ENCODE peak calls at places on chromosomes 1 and 21, in four cellular contexts. D is PC-3, W is Peyer's patch, X is spleen. A is an unnamed sample.

GRCh38 chr1:184982002-184982954 is 8.0 kb upstream of the NIBAN1 start:
- DNase-seq in D (peak; percentile 65), W (peak; percentile 73), X (peak; percentile 92), A (no peak)

GRCh38 chr1:111507411-111508201 is 4.2 kb upstream of the ADORA3 start:
- DNase-seq in X (peak; percentile 96), D (peak; percentile 72), W (peak; percentile 86), A (peak; percentile 59)

GRCh38 chr21:33362044-33362555 is 37.3 kb downstream of the IFNAR1 start:
- DNase-seq in X (peak; percentile 82), D (peak; percentile 36), W (no peak), A (peak; percentile 65)

GRCh38 chr1:70462611-70463010 is 51.5 kb downstream of the CTH start:
- DNase-seq in X (no peak), W (no peak), D (no peak), A (no peak)

GRCh38 chr1:242524571-242525359 is at the start of gene PLD5:
- DNase-seq in W (no peak), D (no peak), X (peak; percentile 71), A (no peak)

GRCh38 chr1:153616885-153617428 is 832 bp upstream of the S100A14 start:
- DNase-seq in X (no peak), D (no peak), W (peak; percentile 50), A (no peak)

GRCh38 chr1:184387871-184388670 is 1.2 kb downstream of the C1orf21 start:
- DNase-seq in X (peak; percentile 79), W (peak; percentile 60), D (peak; percentile 65), A (peak; percentile 58)

GRCh38 chr1:13699936-13700520 is at the start of gene PRDM2:
- DNase-seq in X (peak; percentile 93), W (peak; percentile 78), D (peak; percentile 31), A (peak; percentile 8)

GRCh38 chr21:27813750-27814149 is 846.9 kb upstream of the ADAMTS5 start:
- DNase-seq in D (no peak), X (no peak), W (no peak), A (no peak)

GRCh38 chr1:42950146-42950480 is 8.6 kb downstream of the SLC2A1 start:
- DNase-seq in W (no peak), D (peak; percentile 79), X (no peak), A (no peak)

GRCh38 chr1:32334864-32335618 is 992 bp downstream of the MARCKSL1 start:
- DNase-seq in D (peak; percentile 46), X (peak; percentile 94), W (peak; percentile 77), A (no peak)

GRCh38 chr1:2214541-2215241 is 13.4 kb upstream of the SKI start:
- DNase-seq in W (no peak), X (peak; percentile 89), D (no peak), A (no peak)

GRCh38 chr1:3923378-3924185 is 23.5 kb upstream of the C1orf174 start:
- DNase-seq in W (peak; percentile 29), X (peak; percentile 63), D (no peak), A (no peak)

GRCh38 chr1:236123563-236123962 is 18.8 kb upstream of the GPR137B start:
- DNase-seq in X (no peak), D (no peak), W (no peak), A (no peak)

GRCh38 chr1:8127201-8127641 is 101.1 kb upstream of the ERRFI1 start:
- DNase-seq in X (no peak), D (no peak), W (no peak), A (no peak)

GRCh38 chr1:107195476-107195875 is 54.6 kb downstream of the NTNG1 start:
- DNase-seq in X (no peak), W (no peak), D (no peak), A (peak; percentile 30)

GRCh38 chr21:33026878-33027400 is 1.2 kb downstream of the OLIG2 start:
- DNase-seq in D (no peak), X (no peak), W (no peak), A (no peak)

GRCh38 chr1:76611782-76612445 is 255.4 kb upstream of the ST6GALNAC5 start:
- DNase-seq in W (no peak), D (no peak), X (no peak), A (no peak)

DNA sequence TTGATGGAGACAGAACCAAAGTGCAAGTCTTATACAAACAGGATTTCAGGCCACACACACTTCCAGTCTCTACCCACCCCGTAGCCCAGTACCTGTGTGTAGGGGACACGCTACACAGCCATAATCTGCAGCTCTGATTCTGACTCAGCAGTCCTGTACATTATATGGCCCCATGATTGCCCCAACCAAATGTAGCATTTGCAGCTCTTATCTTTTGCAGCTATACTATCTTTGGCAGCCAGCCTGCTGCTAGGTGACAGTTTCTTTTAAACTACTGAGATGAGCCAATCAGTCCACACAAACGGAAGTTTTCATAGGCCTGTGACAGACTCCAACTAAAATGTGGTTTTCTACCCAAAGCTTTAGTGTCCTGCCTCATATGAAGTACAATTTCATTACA is 259.6 kb upstream of the ST6GALNAC5 start:
- DNase-seq in W (no peak), D (no peak), X (no peak), A (no peak)
- H3K27ac ChIP-seq in W (no peak overlapping the region), D (no peak overlapping the region), X (no peak overlapping the region), A (no peak overlapping the region)

GRCh38 chr21:43718872-43719747 is at the start of gene PDXK:
- DNase-seq in W (peak; percentile 94), D (peak; percentile 95), X (peak; percentile 98), A (no peak)
- TF ChIP-seq CTCF in W (peak; percentile 23), D (peak; percentile 47), X (no peak), A (peak; percentile 47)

DNA sequence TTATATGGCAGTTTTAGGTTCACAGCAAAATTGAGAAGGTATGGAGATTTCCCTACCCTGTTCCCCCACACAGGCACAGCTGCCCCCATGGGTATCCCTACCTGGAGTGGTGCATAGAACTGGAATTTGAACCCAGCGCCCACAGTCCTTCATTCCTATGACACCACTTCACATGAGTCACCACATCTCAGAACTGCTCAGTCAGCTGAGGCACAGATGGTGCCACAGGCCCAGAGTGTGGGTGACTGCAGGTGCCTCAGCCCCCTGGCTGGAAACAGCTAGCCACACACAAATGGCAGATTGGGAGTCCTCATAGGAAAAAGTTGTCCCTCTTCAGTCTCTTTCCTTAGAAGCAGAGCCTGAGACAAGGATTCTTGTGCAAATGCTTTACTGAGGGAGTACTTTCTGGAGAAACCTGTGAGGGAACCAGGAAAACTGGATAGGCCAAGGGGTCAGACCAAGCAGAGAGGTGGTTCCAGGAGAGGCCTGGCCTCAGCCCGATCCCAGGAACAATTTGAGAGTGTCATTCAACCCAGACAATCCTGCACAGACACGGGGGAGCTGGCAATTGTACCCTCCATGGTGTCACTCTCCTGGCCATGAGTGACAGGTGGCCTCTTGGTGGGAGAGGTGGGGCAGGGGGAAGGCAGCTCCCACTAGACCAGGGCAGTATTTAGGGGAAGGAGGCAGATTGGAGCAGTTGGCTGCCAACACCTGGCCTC is 6.9 kb downstream of the PLA2G2D start:
- DNase-seq in D (no peak), W (no peak), X (no peak), A (peak; percentile 36)
- H3K4me1 ChIP-seq in D (peaks cover 3% of the 10 kb centered on the region), W (no peaks in the 10 kb centered on the region), X (no peaks in the 10 kb centered on the region), A (peaks cover 3% of the 10 kb centered on the region)

GRCh38 chr1:162060314-162060713 is 9.2 kb upstream of the NOS1AP start:
- DNase-seq in W (no peak), X (no peak), D (no peak), A (no peak)

GRCh38 chr1:162055062-162055461 is 14.4 kb upstream of the NOS1AP start:
- DNase-seq in W (no peak), D (peak; percentile 99), X (no peak), A (peak; percentile 91)

GRCh38 chr1:162059721-162060120 is 9.8 kb upstream of the NOS1AP start:
- DNase-seq in D (no peak), W (no peak), X (no peak), A (peak; percentile 31)

GRCh38 chr1:162056043-162056442 is 13.4 kb upstream of the NOS1AP start:
- DNase-seq in D (peak; percentile 89), X (peak; percentile 74), W (peak; percentile 60), A (peak; percentile 40)

GRCh38 chr1:162056568-162056967 is 12.9 kb upstream of the NOS1AP start:
- DNase-seq in D (no peak), W (no peak), X (no peak), A (no peak)
- H3K27ac ChIP-seq in D (no peak overlapping the region), W (no peak overlapping the region), X (no peak overlapping the region), A (no peak overlapping the region)

GRCh38 chr1:58781541-58782307 is 2.1 kb downstream of the JUN start:
- DNase-seq in W (peak; percentile 80), X (peak; percentile 89), D (peak; percentile 67), A (peak; percentile 46)
- TF ChIP-seq CTCF in W (peak; percentile 57), X (peak; percentile 38), D (peak; percentile 42), A (peak; percentile 38)

GRCh38 chr1:16383917-16384316 is 16.9 kb downstream of the SZRD1 start:
- DNase-seq in W (no peak), D (no peak), X (no peak), A (no peak)

GRCh38 chr1:16391408-16391807 is 24.4 kb downstream of the SZRD1 start:
- DNase-seq in X (no peak), D (no peak), W (no peak), A (no peak)

GRCh38 chr1:16386454-16387113 is 19.5 kb downstream of the SZRD1 start:
- DNase-seq in X (no peak), D (peak; percentile 70), W (no peak), A (peak; percentile 74)

GRCh38 chr1:16385659-16386453 is 18.8 kb downstream of the SZRD1 start:
- DNase-seq in W (no peak), D (no peak), X (no peak), A (no peak)

GRCh38 chr1:16387201-16388185 is 20.5 kb downstream of the SZRD1 start:
- DNase-seq in X (no peak), W (no peak), D (no peak), A (no peak)
- H3K4me1 ChIP-seq in X (peaks cover 62% of the 10 kb centered on the region), W (peaks cover 7% of the 10 kb centered on the region), D (peaks cover 12% of the 10 kb centered on the region), A (peaks cover 13% of the 10 kb centered on the region)

GRCh38 chr1:56963667-56964066 is 2.1 kb downstream of the C8B start:
- DNase-seq in D (no peak), W (no peak), X (no peak), A (no peak)
- H3K27ac ChIP-seq in D (no peak overlapping the region), W (no peak overlapping the region), X (no peak overlapping the region), A (no peak overlapping the region)

GRCh38 chr1:63677497-63677896 is 84.3 kb downstream of the PGM1 start:
- DNase-seq in W (no peak), X (no peak), D (no peak), A (no peak)

GRCh38 chr1:63671514-63671913 is 78.3 kb downstream of the PGM1 start:
- DNase-seq in X (no peak), D (peak; percentile 38), W (no peak), A (no peak)

GRCh38 chr1:63678200-63678599 is 85.0 kb downstream of the PGM1 start:
- DNase-seq in W (no peak), D (no peak), X (no peak), A (no peak)

GRCh38 chr1:63674865-63675815 is 81.9 kb downstream of the PGM1 start:
- DNase-seq in W (no peak), D (no peak), X (no peak), A (no peak)

DNA sequence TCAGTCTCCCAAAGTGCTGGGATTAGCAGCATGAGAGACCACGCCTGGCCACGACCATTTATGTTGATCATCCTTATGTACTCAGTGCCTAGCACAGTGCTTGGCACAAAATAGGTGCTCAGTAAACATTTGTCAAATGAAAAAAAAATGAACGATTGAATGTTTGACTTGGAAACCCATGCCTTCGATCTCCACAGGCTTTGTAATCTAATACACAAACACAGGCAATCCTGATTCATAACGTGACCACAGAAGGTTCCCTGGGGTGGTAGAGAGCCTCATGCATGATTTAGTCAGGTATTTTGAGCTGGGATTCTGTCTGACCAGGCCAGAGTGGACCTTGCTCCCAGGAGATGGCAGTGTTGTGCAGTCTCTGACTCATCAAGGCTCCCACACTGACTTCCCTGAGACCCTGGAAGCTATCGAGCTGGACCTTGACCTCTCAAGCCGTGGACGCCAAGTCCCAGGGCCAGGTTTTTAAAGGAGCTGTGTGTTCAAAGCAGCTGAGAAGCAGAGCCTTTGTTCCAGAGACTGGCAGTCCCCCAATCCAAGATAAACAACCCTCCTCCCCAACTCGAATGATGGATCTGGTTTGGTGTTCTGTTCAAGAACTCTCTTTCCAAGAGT is 81.1 kb downstream of the PGM1 start:
- DNase-seq in D (peak; percentile 96), W (peak; percentile 81), X (no peak), A (peak; percentile 41)
- TF ChIP-seq CTCF in D (peak; percentile 89), W (peak; percentile 65), X (peak; percentile 55), A (peak; percentile 70)

A was measured in foreskin keratinocyte.